ENCODE peak calls at places on chromosomes 6 and 20, in four cellular contexts. H is GM13976, I is natural killer cell, K is adrenal gland. S is an unnamed sample.

GRCh38 chr6:118679293-118679692 is 27.9 kb upstream of the CEP85L start:
- DNase-seq in H (no peak), I (no peak), K (no peak), S (no peak)

GRCh38 chr6:159201336-159201735 is 32.1 kb downstream of the FNDC1 start:
- DNase-seq in H (no peak), I (no peak), K (no peak), S (no peak)

GRCh38 chr6:127342296-127342945 is 988 bp downstream of the ECHDC1 start:
- DNase-seq in H (no peak), I (no peak), K (no peak), S (no peak)

GRCh38 chr6:137155830-137156229 is 17.6 kb downstream of the IL22RA2 start:
- DNase-seq in H (peak), I (no peak), K (no peak), S (no peak)

GRCh38 chr6:4055420-4056041 is 23.4 kb downstream of the FAM217A start:
- DNase-seq in H (no peak), I (no peak), K (peak), S (no peak)

GRCh38 chr6:158043008-158043407 is 61.3 kb downstream of the SYNJ2 start:
- DNase-seq in H (no peak), I (no peak), K (no peak), S (no peak)

GRCh38 chr6:137467211-137467610 is 27.0 kb downstream of the OLIG3 start:
- DNase-seq in H (no peak), I (no peak), K (no peak), S (no peak)

GRCh38 chr6:133550026-133550425 is 308.9 kb downstream of the EYA4 start:
- DNase-seq in H (no peak), I (no peak), K (no peak), S (no peak)

GRCh38 chr20:16732506-16733152 is 2.8 kb downstream of the SNRPB2 start:
- DNase-seq in H (no peak), I (no peak), K (no peak), S (no peak)

GRCh38 chr6:97133071-97133470 is 149.9 kb downstream of the MMS22L start:
- DNase-seq in H (no peak), I (no peak), K (no peak), S (no peak)

GRCh38 chr6:33215761-33216649 is 7.7 kb downstream of the RING1 start:
- DNase-seq in H (peak), I (no peak), K (no peak), S (no peak)

GRCh38 chr20:16412896-16413295 is 160.4 kb downstream of the KIF16B start:
- DNase-seq in H (no peak), I (no peak), K (no peak), S (no peak)

GRCh38 chr6:87932361-87932760 is 115.3 kb upstream of the SPACA1 start:
- DNase-seq in H (no peak), I (no peak), K (no peak), S (no peak)

GRCh38 chr6:157755032-157755751 is 67.9 kb upstream of the SNX9 start:
- DNase-seq in H (no peak), I (no peak), K (no peak), S (no peak)

GRCh38 chr6:107957165-107957908 is 671 bp downstream of the SEC63 start:
- DNase-seq in H (peak), I (peak), K (peak), S (peak)

GRCh38 chr20:59948828-59949720 is 8.9 kb downstream of the FAM217B start:
- DNase-seq in H (peak), I (no peak), K (no peak), S (no peak)

GRCh38 chr6:104187616-104188015 is 672.1 kb downstream of the HACE1 start:
- DNase-seq in H (no peak), I (no peak), K (no peak), S (no peak)

DNA sequence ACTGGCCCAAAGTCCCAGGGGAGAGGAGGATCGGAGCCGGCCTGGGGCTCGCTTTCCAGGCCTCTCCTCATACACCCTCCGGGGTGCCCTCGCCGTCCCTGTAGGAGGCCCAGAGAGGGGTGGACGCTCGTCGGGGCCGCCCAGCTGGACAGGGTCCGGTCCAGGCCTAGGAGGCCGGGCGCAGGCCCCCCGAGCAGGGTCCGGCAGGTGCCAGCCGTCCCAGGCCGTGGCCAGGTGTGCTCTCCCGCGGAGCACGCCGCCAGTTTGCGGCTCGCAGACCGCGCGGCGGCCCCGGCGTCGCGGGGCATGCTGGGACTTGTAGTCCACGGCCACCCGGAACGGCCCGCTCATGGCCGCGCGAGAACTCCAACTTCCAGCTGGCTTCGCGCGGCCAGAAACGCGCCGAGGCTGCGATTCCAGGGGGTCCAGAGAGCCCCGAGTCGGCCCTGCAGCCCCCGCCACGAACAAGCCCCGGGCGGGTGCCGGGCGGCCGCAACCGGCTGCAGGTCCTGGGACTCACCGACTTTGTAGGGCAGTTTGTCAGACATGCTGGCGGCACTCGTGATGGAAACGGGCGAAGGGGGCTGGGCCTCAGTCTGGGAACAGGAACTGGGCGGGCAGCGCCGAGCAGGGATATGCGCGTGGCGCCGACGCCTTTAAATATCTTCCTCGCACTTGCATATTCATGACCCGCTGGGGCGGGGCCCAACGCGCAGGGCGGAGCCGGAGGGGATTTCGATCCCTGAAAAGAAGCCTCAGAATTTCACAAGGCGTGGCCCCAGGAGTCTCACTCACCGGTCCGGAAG is at the start of gene AHCY:
- DNase-seq in H (peak), I (peak), K (peak), S (peak)
- TF ChIP-seq CTCF in H (no peak), I (peak), K (no peak), S (no peak)

GRCh38 chr20:49593441-49594142 is 25.7 kb upstream of the PTGIS start:
- DNase-seq in H (no peak), I (no peak), K (no peak), S (no peak)
- TF ChIP-seq CTCF in H (no peak), I (no peak), K (no peak), S (no peak)

DNA sequence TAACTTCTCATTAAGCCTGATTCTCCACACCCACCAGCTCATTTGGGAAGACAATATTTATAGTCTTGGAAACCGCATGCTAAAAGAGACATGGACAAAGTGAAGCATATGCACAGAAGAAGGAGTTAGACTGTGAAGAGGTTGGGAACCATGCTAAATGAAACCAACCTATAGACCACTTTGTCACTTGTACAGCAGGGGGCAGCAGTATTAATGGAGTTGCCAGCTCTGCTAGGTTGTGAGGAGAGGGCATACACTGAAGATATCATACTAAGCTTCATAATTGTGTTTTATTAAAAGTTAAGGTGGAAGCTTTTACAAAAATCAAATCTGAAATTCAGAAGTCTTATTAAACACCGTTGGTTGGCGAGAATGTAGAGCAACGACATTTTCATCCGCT is 38.3 kb upstream of the HMGCLL1 start:
- DNase-seq in H (peak), I (no peak), K (no peak), S (no peak)
- TF ChIP-seq CTCF in H (peak), I (no peak), K (peak), S (no peak)

GRCh38 chr20:49045440-49046086 is 549 bp upstream of the CSE1L start:
- DNase-seq in H (no peak), I (no peak), K (peak), S (no peak)

GRCh38 chr20:49037962-49038387 is 8.1 kb upstream of the CSE1L start:
- DNase-seq in H (no peak), I (no peak), K (no peak), S (no peak)

GRCh38 chr20:49034070-49034732 is 11.9 kb upstream of the CSE1L start:
- DNase-seq in H (no peak), I (no peak), K (no peak), S (peak)

GRCh38 chr20:49043000-49043399 is 3.1 kb upstream of the CSE1L start:
- DNase-seq in H (no peak), I (no peak), K (no peak), S (no peak)

GRCh38 chr20:49039854-49040253 is 6.3 kb upstream of the CSE1L start:
- DNase-seq in H (no peak), I (no peak), K (no peak), S (no peak)
- TF ChIP-seq CTCF in H (no peak), I (no peak), K (no peak), S (no peak)

DNA sequence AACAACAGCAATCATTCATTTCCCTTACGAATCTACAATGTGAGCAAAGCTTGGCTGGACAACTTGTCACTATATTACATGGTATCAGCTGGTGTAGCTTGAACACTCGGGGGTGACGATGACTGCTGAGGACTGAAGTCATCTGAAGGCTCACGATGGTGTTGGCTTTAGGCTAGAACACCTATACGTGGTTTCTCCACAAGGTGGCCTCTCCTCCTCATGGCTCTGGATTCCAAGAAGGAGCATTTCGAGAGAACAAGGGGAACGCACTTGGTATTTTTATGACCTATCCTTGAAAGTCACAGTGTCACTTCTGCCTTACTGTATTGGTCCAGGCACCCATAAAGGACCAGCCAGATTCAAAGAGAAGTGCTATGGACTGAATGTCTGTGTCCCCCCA is 37.5 kb upstream of the ADGRF1 start:
- DNase-seq in H (no peak), I (no peak), K (no peak), S (no peak)
- TF ChIP-seq CTCF in H (no peak), I (no peak), K (no peak), S (no peak)

DNA sequence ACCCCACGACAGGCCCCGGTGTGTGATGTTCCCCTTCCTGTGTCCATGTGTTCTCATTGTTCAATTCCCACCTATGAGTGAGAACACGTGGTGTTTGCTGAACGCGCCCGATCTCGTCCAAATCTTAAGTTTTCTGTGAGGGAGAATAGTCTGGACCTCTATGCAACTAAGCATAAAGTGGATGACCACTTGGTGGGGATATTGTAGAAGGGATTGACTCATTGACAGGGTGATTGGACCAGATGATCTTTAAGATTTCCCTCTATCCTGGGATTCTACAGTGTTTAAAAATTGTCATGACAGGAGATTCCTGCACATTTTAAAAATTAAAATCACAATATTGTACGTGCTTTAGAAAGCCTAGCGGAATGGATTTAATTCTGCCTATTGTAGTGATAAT is 141.3 kb downstream of the TRMT11 start:
- DNase-seq in H (no peak), I (no peak), K (no peak), S (no peak)
- TF ChIP-seq CTCF in H (no peak), I (no peak), K (no peak), S (no peak)

GRCh38 chr6:114108119-114109002 is 137.4 kb upstream of the HDAC2 start:
- DNase-seq in H (peak), I (no peak), K (peak), S (no peak)
- TF ChIP-seq CTCF in H (peak), I (no peak), K (peak), S (peak)

GRCh38 chr6:109048176-109048575 is 46.5 kb downstream of the SESN1 start:
- DNase-seq in H (no peak), I (no peak), K (no peak), S (no peak)
- TF ChIP-seq CTCF in H (no peak), I (no peak), K (no peak), S (no peak)

GRCh38 chr20:32509639-32510066 is 75.5 kb downstream of the NOL4L start:
- DNase-seq in H (no peak), I (peak), K (no peak), S (no peak)
- TF ChIP-seq CTCF in H (no peak), I (peak), K (no peak), S (no peak)

GRCh38 chr20:2086177-2086979 is 15.2 kb upstream of the STK35 start:
- DNase-seq in H (no peak), I (no peak), K (no peak), S (no peak)
- TF ChIP-seq CTCF in H (no peak), I (no peak), K (peak), S (no peak)

S was measured in suprapubic skin.